ENCODE peak calls at places on chromosomes 16 and 17, in six cellular contexts. Z, M, H, D, B and T are unnamed samples.
A peak's percentile ranks its signal among the peaks of the same experiment; 100 is the strongest.

GRCh38 chr17:30454635-30455034 is 22.6 kb upstream of the GOSR1 start:
- DNase-seq in Z (no peak), M (no peak), H (no peak), D (no peak), B (no peak), T (no peak)

GRCh38 chr16:17565605-17566004 is 94.8 kb upstream of the XYLT1 start:
- DNase-seq in Z (no peak), M (no peak), H (no peak), D (no peak), B (no peak), T (no peak)

GRCh38 chr16:8935989-8936388 is 27.7 kb downstream of the USP7 start:
- DNase-seq in Z (peak; percentile 46), M (no peak), H (no peak), D (no peak), B (peak; percentile 10), T (no peak)

GRCh38 chr16:84836234-84836647 is 16.5 kb downstream of the CRISPLD2 start:
- DNase-seq in Z (no peak), M (peak; percentile 88), H (peak; percentile 51), D (peak; percentile 100), B (peak; percentile 100), T (peak; percentile 50)

GRCh38 chr17:830950-831349 is 48.8 kb downstream of the MRM3 start:
- DNase-seq in Z (no peak), M (no peak), H (no peak), D (no peak), B (no peak), T (no peak)

GRCh38 chr17:18026408-18026776 is 12.6 kb downstream of the ATPAF2 start:
- DNase-seq in Z (no peak), M (peak; percentile 76), H (no peak), D (peak; percentile 81), B (peak; percentile 88), T (no peak)

GRCh38 chr17:37640016-37640415 is 3.2 kb downstream of the DDX52 start:
- DNase-seq in Z (no peak), M (no peak), H (no peak), D (no peak), B (no peak), T (no peak)

GRCh38 chr17:61574542-61575351 is 16.3 kb downstream of the NACA2 start:
- DNase-seq in Z (no peak), M (no peak), H (no peak), D (peak; percentile 65), B (peak; percentile 54), T (no peak)

GRCh38 chr16:81175325-81175891 is 63.1 kb upstream of the BCO1 start:
- DNase-seq in Z (no peak), M (no peak), H (no peak), D (peak; percentile 84), B (peak; percentile 65), T (no peak)

GRCh38 chr17:57372156-57372555 is 115.8 kb downstream of the MSI2 start:
- DNase-seq in Z (no peak), M (no peak), H (no peak), D (peak; percentile 66), B (peak; percentile 60), T (no peak)

GRCh38 chr17:12510535-12510934 is 155.2 kb upstream of the MYOCD start:
- DNase-seq in Z (no peak), M (no peak), H (no peak), D (peak; percentile 75), B (no peak), T (no peak)

GRCh38 chr16:12228607-12229499 is 252.3 kb downstream of the SNX29 start:
- DNase-seq in Z (no peak), M (peak; percentile 49), H (no peak), D (peak; percentile 71), B (peak; percentile 66), T (no peak)

GRCh38 chr16:24346734-24347133 is 90.6 kb downstream of the CACNG3 start:
- DNase-seq in Z (no peak), M (no peak), H (no peak), D (no peak), B (no peak), T (no peak)

GRCh38 chr17:73436966-73437365 is 125.2 kb upstream of the CDC42EP4 start:
- DNase-seq in Z (no peak), M (no peak), H (no peak), D (peak; percentile 4), B (peak; percentile 33), T (no peak)

GRCh38 chr16:52825882-52826281 is 226.8 kb downstream of the CHD9NB start:
- DNase-seq in Z (no peak), M (no peak), H (no peak), D (no peak), B (no peak), T (no peak)

GRCh38 chr17:51152766-51153209 is 571 bp upstream of the NME1 start:
- DNase-seq in Z (no peak), M (no peak), H (no peak), D (peak; percentile 32), B (peak; percentile 44), T (no peak)

GRCh38 chr17:81422776-81423697 is 27.8 kb downstream of the BAHCC1 start:
- DNase-seq in Z (no peak), M (peak; percentile 84), H (peak; percentile 74), D (peak; percentile 96), B (peak; percentile 96), T (peak; percentile 77)

GRCh38 chr17:58699771-58700170 is 7.4 kb downstream of the RAD51C start:
- DNase-seq in Z (no peak), M (no peak), H (no peak), D (no peak), B (no peak), T (no peak)

GRCh38 chr17:73068322-73069153 is 23.9 kb downstream of the SLC39A11 start:
- DNase-seq in Z (no peak), M (no peak), H (no peak), D (peak; percentile 92), B (peak; percentile 62), T (no peak)

DNA sequence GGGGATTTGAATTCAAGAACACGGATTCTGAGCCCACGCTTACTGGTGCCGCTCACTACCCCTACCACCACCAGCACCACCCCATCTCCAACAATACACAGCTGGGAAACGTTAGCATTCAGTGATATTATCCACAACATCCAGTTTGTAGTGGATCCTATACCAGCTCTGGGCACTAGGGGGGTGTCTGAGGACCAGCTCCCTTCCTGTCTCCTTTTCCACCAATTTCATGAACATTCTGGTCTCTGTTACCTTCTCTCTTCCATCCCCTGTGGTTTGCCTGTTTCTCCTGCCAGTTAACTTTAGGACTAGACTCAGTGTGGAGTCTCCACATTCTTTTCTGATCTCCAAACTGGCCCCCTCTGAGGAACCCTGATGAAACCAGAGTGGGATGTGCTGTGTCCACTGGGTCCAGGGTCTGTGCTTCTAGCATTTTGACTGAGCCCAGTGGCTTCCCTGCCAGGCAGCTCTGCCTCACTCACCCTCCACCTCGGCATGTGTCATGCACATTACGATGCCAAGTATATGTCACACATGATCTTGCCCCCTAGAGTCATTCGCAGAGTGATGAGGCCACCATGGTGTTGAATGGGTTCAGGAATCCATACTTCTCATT is 187.0 kb upstream of the CDH13 start:
- DNase-seq in Z (no peak), M (no peak), H (no peak), D (peak; percentile 4), B (peak; percentile 16), T (no peak)
- H3K27ac ChIP-seq in Z (no peak overlapping the region), M (no peak overlapping the region), H (no peak overlapping the region), D (no peak overlapping the region), B (no peak overlapping the region), T (no peak overlapping the region)

DNA sequence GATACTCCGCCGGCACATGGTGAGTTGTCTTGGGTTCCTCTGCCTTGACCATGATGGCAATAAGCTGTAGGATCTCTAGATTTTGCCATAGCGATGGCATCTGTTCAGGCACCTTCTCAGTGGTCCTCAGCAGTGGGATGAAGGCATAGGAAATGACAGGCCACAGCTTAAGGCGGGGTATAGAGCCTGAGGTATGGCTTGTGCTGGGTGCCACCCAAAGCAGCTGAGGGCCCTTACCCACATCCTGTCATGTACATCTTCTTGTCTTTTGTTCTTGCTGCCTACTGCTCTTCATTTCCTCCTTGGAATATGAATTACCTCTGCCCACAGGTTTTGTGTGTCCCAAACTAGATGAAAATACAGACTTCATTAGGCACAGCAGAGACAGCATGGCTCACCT is 29.5 kb downstream of the KAT7 start:
- DNase-seq in Z (peak; percentile 35), M (no peak), H (no peak), D (no peak), B (no peak), T (no peak)
- H3K4me3 ChIP-seq in Z (no peak overlapping the region), M (no peak overlapping the region), H (no peak overlapping the region), D (no peak overlapping the region), B (no peak overlapping the region), T (no peak overlapping the region)

DNA sequence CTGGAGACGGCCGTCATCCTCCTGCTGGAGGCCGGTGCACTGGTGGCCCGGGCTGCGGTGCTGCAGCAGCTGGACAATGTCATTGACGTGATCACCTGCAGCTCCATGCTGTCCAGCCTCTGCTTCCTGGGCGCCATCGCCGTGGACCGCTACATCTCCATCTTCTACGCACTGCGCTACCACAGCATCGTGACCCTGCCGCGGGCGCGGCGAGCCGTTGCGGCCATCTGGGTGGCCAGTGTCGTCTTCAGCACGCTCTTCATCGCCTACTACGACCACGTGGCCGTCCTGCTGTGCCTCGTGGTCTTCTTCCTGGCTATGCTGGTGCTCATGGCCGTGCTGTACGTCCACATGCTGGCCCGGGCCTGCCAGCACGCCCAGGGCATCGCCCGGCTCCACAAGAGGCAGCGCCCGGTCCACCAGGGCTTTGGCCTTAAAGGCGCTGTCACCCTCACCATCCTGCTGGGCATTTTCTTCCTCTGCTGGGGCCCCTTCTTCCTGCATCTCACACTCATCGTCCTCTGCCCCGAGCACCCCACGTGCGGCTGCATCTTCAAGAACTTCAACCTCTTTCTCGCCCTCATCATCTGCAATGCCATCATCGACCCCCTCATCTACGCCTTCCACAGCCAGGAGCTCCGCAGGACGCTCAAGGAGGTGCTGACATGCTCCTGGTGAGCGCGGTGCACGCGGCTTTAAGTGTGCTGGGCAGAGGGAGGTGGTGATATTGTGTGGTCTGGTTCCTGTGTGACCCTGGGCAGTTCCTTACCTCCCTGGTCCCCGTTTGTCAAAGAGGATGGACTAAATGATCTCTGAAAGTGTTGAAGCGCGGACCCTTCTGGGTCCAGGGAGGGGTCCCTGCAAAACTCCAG is 1.1 kb downstream of the MC1R start:
- DNase-seq in Z (no peak), M (no peak), H (no peak), D (no peak), B (no peak), T (no peak)
- TF ChIP-seq CTCF in Z (no peak), M (no peak), H (no peak), D (no peak), B (no peak), T (no peak)

GRCh38 chr16:898216-898615 is 72.6 kb downstream of the LMF1 start:
- DNase-seq in Z (no peak), M (no peak), H (no peak), D (no peak), B (no peak), T (no peak)
- H3K27ac ChIP-seq in Z (no peak overlapping the region), M (no peak overlapping the region), H (no peak overlapping the region), D (no peak overlapping the region), B (no peak overlapping the region), T (no peak overlapping the region)

GRCh38 chr17:1998426-1998784 is 26.7 kb downstream of the RTN4RL1 start:
- DNase-seq in Z (no peak), M (no peak), H (no peak), D (no peak), B (no peak), T (no peak)
- H3K4me3 ChIP-seq in Z (peak overlapping the region; percentile 30), M (peak overlapping the region; percentile 53), H (peak overlapping the region; percentile 55), D (no peak overlapping the region), B (no peak overlapping the region), T (peak overlapping the region; percentile 57)

GRCh38 chr17:63113167-63113566 is 147.1 kb downstream of the TANC2 start:
- DNase-seq in Z (no peak), M (no peak), H (no peak), D (no peak), B (peak; percentile 17), T (no peak)
- TF ChIP-seq CTCF in Z (peak; percentile 12), M (no peak), H (no peak), D (peak; percentile 17), B (peak; percentile 30), T (no peak)